ENCODE peak calls at places on chromosomes 16 and 17, in eight cellular contexts. P is heart right ventricle, L is Panc1, N is psoas muscle, M is endodermal cell, E is OCI-LY7, W is stomach, Z is SK-N-SH. C is an unnamed sample.

GRCh38 chr17:59004338-59005111 is 102.2 kb downstream of the TRIM37 start:
- DNase-seq in P (no peak), L (peak), N (peak), M (peak), E (peak), W (peak), Z (peak), C (peak)

GRCh38 chr16:80680839-80681238 is 123.6 kb downstream of the CDYL2 start:
- DNase-seq in P (no peak), L (no peak), N (no peak), M (no peak), E (peak), W (no peak), Z (no peak), C (no peak)

GRCh38 chr16:17775061-17775460 is 304.3 kb upstream of the XYLT1 start:
- DNase-seq in P (no peak), L (no peak), N (no peak), M (no peak), E (no peak), W (no peak), Z (no peak), C (peak)

GRCh38 chr16:29198231-29198630 is 208.3 kb downstream of the NPIPB11 start:
- DNase-seq in P (no peak), L (no peak), N (no peak), M (no peak), E (no peak), W (no peak), Z (no peak), C (no peak)

GRCh38 chr16:89897204-89897603 is 21.5 kb upstream of the MC1R start:
- DNase-seq in P (no peak), L (no peak), N (no peak), M (no peak), E (no peak), W (no peak), Z (no peak), C (no peak)

GRCh38 chr17:40440166-40440565 is 3.1 kb upstream of the IGFBP4 start:
- DNase-seq in P (no peak), L (no peak), N (no peak), M (no peak), E (no peak), W (no peak), Z (no peak), C (no peak)

GRCh38 chr17:77076046-77076882 is 64.5 kb upstream of the SEC14L1 start:
- DNase-seq in P (no peak), L (no peak), N (no peak), M (no peak), E (no peak), W (no peak), Z (no peak), C (peak)

GRCh38 chr17:39791296-39791992 is 53.7 kb downstream of the GRB7 start:
- DNase-seq in P (no peak), L (no peak), N (no peak), M (no peak), E (no peak), W (no peak), Z (no peak), C (no peak)

GRCh38 chr17:73482674-73483293 is 161.5 kb downstream of the SDK2 start:
- DNase-seq in P (no peak), L (no peak), N (no peak), M (no peak), E (no peak), W (no peak), Z (no peak), C (no peak)

GRCh38 chr17:38419508-38419981 is 8.7 kb upstream of the ARHGAP23 start:
- DNase-seq in P (no peak), L (no peak), N (no peak), M (peak), E (peak), W (no peak), Z (no peak), C (no peak)

GRCh38 chr17:8489841-8490240 is 54.2 kb downstream of the NDEL1 start:
- DNase-seq in P (no peak), L (no peak), N (no peak), M (no peak), E (no peak), W (no peak), Z (no peak), C (peak)

GRCh38 chr16:585351-585750 is 4.5 kb upstream of the RAB40C start:
- DNase-seq in P (peak), L (no peak), N (no peak), M (peak), E (peak), W (peak), Z (peak), C (no peak)

GRCh38 chr16:70522216-70523000 is 946 bp downstream of the COG4 start:
- DNase-seq in P (no peak), L (no peak), N (no peak), M (no peak), E (peak), W (no peak), Z (no peak), C (no peak)

GRCh38 chr17:49218941-49219913 is 8.7 kb downstream of the ABI3 start:
- DNase-seq in P (peak), L (no peak), N (peak), M (peak), E (peak), W (peak), Z (peak), C (no peak)

GRCh38 chr16:1791943-1792812 is 1.3 kb downstream of the IGFALS start:
- DNase-seq in P (peak), L (no peak), N (no peak), M (peak), E (no peak), W (no peak), Z (no peak), C (no peak)

GRCh38 chr17:72266099-72266852 is 145.5 kb downstream of the SOX9 start:
- DNase-seq in P (no peak), L (no peak), N (no peak), M (peak), E (no peak), W (no peak), Z (peak), C (no peak)

GRCh38 chr16:27191352-27191924 is 11.9 kb upstream of the KDM8 start:
- DNase-seq in P (no peak), L (no peak), N (no peak), M (no peak), E (no peak), W (no peak), Z (no peak), C (no peak)

GRCh38 chr17:16352838-16353701 is at the start of gene CENPV:
- DNase-seq in P (peak), L (no peak), N (peak), M (peak), E (peak), W (peak), Z (peak), C (peak)

GRCh38 chr17:40850287-40850972 is 16.6 kb downstream of the KRT12 start:
- DNase-seq in P (no peak), L (no peak), N (no peak), M (no peak), E (no peak), W (no peak), Z (no peak), C (no peak)

GRCh38 chr16:87344931-87345631 is 27.9 kb upstream of the C16orf95 start:
- DNase-seq in P (no peak), L (no peak), N (no peak), M (no peak), E (no peak), W (peak), Z (no peak), C (no peak)

GRCh38 chr16:10151718-10152117 is 30.5 kb downstream of the GRIN2A start:
- DNase-seq in P (no peak), L (no peak), N (no peak), M (no peak), E (no peak), W (no peak), Z (no peak), C (no peak)

GRCh38 chr17:6555331-6556120 is 829 bp downstream of the PITPNM3 start:
- DNase-seq in P (no peak), L (no peak), N (no peak), M (peak), E (no peak), W (peak), Z (peak), C (peak)

GRCh38 chr17:45248132-45248936 is 13.6 kb downstream of the SPATA32 start:
- DNase-seq in P (no peak), L (no peak), N (no peak), M (peak), E (peak), W (peak), Z (no peak), C (no peak)

GRCh38 chr17:21677126-21677910 is 15.0 kb upstream of the KCNJ18 start:
- DNase-seq in P (no peak), L (no peak), N (no peak), M (no peak), E (no peak), W (no peak), Z (no peak), C (no peak)

GRCh38 chr16:76955629-76956028 is 235.4 kb upstream of the MON1B start:
- DNase-seq in P (no peak), L (no peak), N (no peak), M (no peak), E (no peak), W (no peak), Z (no peak), C (no peak)
- H3K4me3 ChIP-seq in P (no peak), L (no peak), N (no peak), M (no peak), E (no peak), W (no peak), Z (no peak), C (no peak)

GRCh38 chr16:85761866-85762265 is 11.0 kb upstream of the C16orf74 start:
- DNase-seq in P (no peak), L (no peak), N (no peak), M (no peak), E (peak), W (no peak), Z (no peak), C (no peak)

GRCh38 chr16:85759631-85760419 is 8.9 kb upstream of the C16orf74 start:
- DNase-seq in P (no peak), L (peak), N (no peak), M (peak), E (peak), W (peak), Z (no peak), C (no peak)

GRCh38 chr16:85755929-85756768 is 5.3 kb upstream of the C16orf74 start:
- DNase-seq in P (no peak), L (no peak), N (no peak), M (peak), E (peak), W (no peak), Z (no peak), C (peak)

GRCh38 chr16:85757341-85757822 is 6.5 kb upstream of the C16orf74 start:
- DNase-seq in P (no peak), L (no peak), N (no peak), M (no peak), E (peak), W (no peak), Z (no peak), C (peak)

DNA sequence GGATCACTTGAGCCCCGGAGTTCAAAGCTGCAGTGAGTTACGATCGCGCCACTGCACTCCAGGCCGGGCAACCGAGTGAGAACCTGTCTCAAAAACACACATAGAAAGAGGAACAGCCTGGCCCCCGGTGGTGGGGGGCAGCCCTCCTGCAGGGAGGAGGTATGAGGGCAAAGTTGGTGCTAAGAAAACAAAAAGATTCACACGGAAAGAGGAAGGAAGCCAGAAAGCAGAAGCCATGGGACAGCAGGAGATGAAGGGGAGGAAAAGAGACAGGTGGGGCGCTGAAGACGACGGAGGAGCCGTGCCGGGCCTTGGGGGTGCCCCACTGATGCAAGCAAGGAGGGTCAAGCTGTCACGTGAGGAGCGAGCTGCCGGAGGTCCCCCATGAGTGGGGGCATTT is 8.2 kb upstream of the C16orf74 start:
- DNase-seq in P (no peak), L (no peak), N (no peak), M (no peak), E (peak), W (no peak), Z (no peak), C (no peak)
- H3K4me3 ChIP-seq in P (no peak), L (no peak), N (no peak), M (no peak), E (peak), W (no peak), Z (no peak), C (no peak)

DNA sequence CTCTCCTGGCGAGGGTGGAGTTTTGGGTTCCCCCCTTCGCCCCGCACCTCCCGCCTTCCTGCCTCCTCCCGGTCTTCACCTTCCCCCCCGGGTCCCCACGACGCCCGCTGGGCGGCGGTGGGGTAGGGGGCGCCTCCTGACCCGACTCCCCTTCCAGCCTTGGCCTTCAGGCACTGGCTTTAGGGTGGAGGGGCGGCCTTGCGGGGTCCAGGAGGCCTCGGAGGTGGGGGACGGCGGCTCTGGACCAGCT is 2.4 kb downstream of the SLC16A3 start:
- DNase-seq in P (no peak), L (no peak), N (no peak), M (no peak), E (no peak), W (no peak), Z (no peak), C (no peak)
- H3K4me3 ChIP-seq in P (peak), L (peak), N (peak), M (peak), E (peak), W (peak), Z (no peak), C (peak)

DNA sequence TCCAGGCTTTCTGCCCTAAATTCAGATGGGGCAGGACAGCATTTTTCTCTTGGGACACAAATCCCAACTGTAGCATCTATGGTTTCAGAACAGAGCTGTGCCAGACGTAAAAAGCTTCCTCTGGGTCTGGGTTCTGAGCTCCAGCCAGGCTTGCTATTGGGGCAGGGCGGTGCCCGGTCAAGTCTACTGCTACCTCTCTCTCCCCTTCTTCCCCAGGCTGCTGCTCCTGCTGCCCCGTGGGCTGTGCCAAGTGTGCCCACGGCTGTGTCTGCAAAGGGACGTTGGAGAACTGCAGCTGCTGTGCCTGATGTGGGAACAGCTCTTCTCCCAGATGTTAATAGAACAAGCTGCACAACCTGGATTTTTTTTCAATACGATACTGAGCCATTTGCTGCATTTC is 1.1 kb downstream of the MT1M start:
- DNase-seq in P (no peak), L (no peak), N (no peak), M (no peak), E (no peak), W (no peak), Z (no peak), C (no peak)
- H3K4me3 ChIP-seq in P (peak), L (no peak), N (no peak), M (no peak), E (no peak), W (peak), Z (no peak), C (no peak)

C was measured in AG10803.